ENCODE peak calls at places on chromosomes 4 and X, in seven cellular contexts. One of them, this sample, is unnamed.

GRCh38 chr4:179124957-179125356 is 1682.7 kb upstream of the AGA start:
- DNase-seq in A549: no peak
- DNase-seq in activated T-helper 1 cell treated with Interleukin-2 at 50 U/mL for 16 hours: no peak
- DNase-seq in DMS 273 treated with DMSO at 0.1 percent for 48 hours: no peak
- DNase-seq in HEK293T: no peak
- DNase-seq in Daoy: no peak
- DNase-seq in pulmonary artery endothelial cell: no peak
- DNase-seq in this sample: no peak

GRCh38 chr4:60663769-60664168 is 536.4 kb upstream of the ADGRL3 start:
- DNase-seq in A549: no peak
- DNase-seq in activated T-helper 1 cell treated with Interleukin-2 at 50 U/mL for 16 hours: no peak
- DNase-seq in DMS 273 treated with DMSO at 0.1 percent for 48 hours: no peak
- DNase-seq in HEK293T: no peak
- DNase-seq in Daoy: no peak
- DNase-seq in pulmonary artery endothelial cell: no peak
- DNase-seq in this sample: no peak

GRCh38 chr4:64079316-64079715 is 329.9 kb downstream of the TECRL start:
- DNase-seq in A549: no peak
- DNase-seq in activated T-helper 1 cell treated with Interleukin-2 at 50 U/mL for 16 hours: no peak
- DNase-seq in DMS 273 treated with DMSO at 0.1 percent for 48 hours: no peak
- DNase-seq in HEK293T: no peak
- DNase-seq in Daoy: no peak
- DNase-seq in pulmonary artery endothelial cell: no peak
- DNase-seq in this sample: no peak

GRCh38 chr4:108887034-108887433 is 124.2 kb upstream of the ETNPPL start:
- DNase-seq in A549: no peak
- DNase-seq in activated T-helper 1 cell treated with Interleukin-2 at 50 U/mL for 16 hours: no peak
- DNase-seq in DMS 273 treated with DMSO at 0.1 percent for 48 hours: no peak
- DNase-seq in HEK293T: no peak
- DNase-seq in Daoy: no peak
- DNase-seq in pulmonary artery endothelial cell: no peak
- DNase-seq in this sample: no peak

GRCh38 chr4:73103799-73104503 is 34.4 kb upstream of the COX18 start:
- DNase-seq in A549: no peak
- DNase-seq in activated T-helper 1 cell treated with Interleukin-2 at 50 U/mL for 16 hours: no peak
- DNase-seq in DMS 273 treated with DMSO at 0.1 percent for 48 hours: no peak
- DNase-seq in HEK293T: no peak
- DNase-seq in Daoy: no peak
- DNase-seq in pulmonary artery endothelial cell: no peak
- DNase-seq in this sample: peak; percentile 77

GRCh38 chrX:93875621-93876282 is 201.7 kb downstream of the FAM133A start:
- DNase-seq in A549: no peak
- DNase-seq in activated T-helper 1 cell treated with Interleukin-2 at 50 U/mL for 16 hours: no peak
- DNase-seq in DMS 273 treated with DMSO at 0.1 percent for 48 hours: no peak
- DNase-seq in HEK293T: no peak
- DNase-seq in Daoy: no peak
- DNase-seq in pulmonary artery endothelial cell: no peak
- DNase-seq in this sample: no peak

GRCh38 chr4:123744664-123745290 is 348.2 kb downstream of the SPRY1 start:
- DNase-seq in A549: no peak
- DNase-seq in activated T-helper 1 cell treated with Interleukin-2 at 50 U/mL for 16 hours: no peak
- DNase-seq in DMS 273 treated with DMSO at 0.1 percent for 48 hours: no peak
- DNase-seq in HEK293T: no peak
- DNase-seq in Daoy: no peak
- DNase-seq in pulmonary artery endothelial cell: no peak
- DNase-seq in this sample: no peak

GRCh38 chrX:68443155-68443868 is 10.0 kb upstream of the OPHN1 start:
- DNase-seq in A549: no peak
- DNase-seq in activated T-helper 1 cell treated with Interleukin-2 at 50 U/mL for 16 hours: no peak
- DNase-seq in DMS 273 treated with DMSO at 0.1 percent for 48 hours: no peak
- DNase-seq in HEK293T: no peak
- DNase-seq in Daoy: peak; percentile 38
- DNase-seq in pulmonary artery endothelial cell: no peak
- DNase-seq in this sample: no peak

GRCh38 chrX:4550018-4550417 is 836.6 kb upstream of the PRKX start:
- DNase-seq in A549: no peak
- DNase-seq in activated T-helper 1 cell treated with Interleukin-2 at 50 U/mL for 16 hours: no peak
- DNase-seq in DMS 273 treated with DMSO at 0.1 percent for 48 hours: no peak
- DNase-seq in HEK293T: peak; percentile 5
- DNase-seq in Daoy: no peak
- DNase-seq in pulmonary artery endothelial cell: no peak
- DNase-seq in this sample: no peak

GRCh38 chrX:95218964-95219363 is 1465.7 kb upstream of the DIAPH2 start:
- DNase-seq in A549: no peak
- DNase-seq in activated T-helper 1 cell treated with Interleukin-2 at 50 U/mL for 16 hours: no peak
- DNase-seq in DMS 273 treated with DMSO at 0.1 percent for 48 hours: no peak
- DNase-seq in HEK293T: no peak
- DNase-seq in Daoy: no peak
- DNase-seq in pulmonary artery endothelial cell: no peak
- DNase-seq in this sample: no peak

GRCh38 chrX:71609095-71609750 is 9.1 kb downstream of the CXCR3 start:
- DNase-seq in A549: no peak
- DNase-seq in activated T-helper 1 cell treated with Interleukin-2 at 50 U/mL for 16 hours: no peak
- DNase-seq in DMS 273 treated with DMSO at 0.1 percent for 48 hours: no peak
- DNase-seq in HEK293T: no peak
- DNase-seq in Daoy: no peak
- DNase-seq in pulmonary artery endothelial cell: no peak
- DNase-seq in this sample: no peak

GRCh38 chr4:70715097-70715496 is 6.7 kb upstream of the RUFY3 start:
- DNase-seq in A549: no peak
- DNase-seq in activated T-helper 1 cell treated with Interleukin-2 at 50 U/mL for 16 hours: no peak
- DNase-seq in DMS 273 treated with DMSO at 0.1 percent for 48 hours: no peak
- DNase-seq in HEK293T: no peak
- DNase-seq in Daoy: peak; percentile 19
- DNase-seq in pulmonary artery endothelial cell: no peak
- DNase-seq in this sample: no peak

GRCh38 chrX:139905041-139905440 is 27.8 kb downstream of the ATP11C start:
- DNase-seq in A549: no peak
- DNase-seq in activated T-helper 1 cell treated with Interleukin-2 at 50 U/mL for 16 hours: no peak
- DNase-seq in DMS 273 treated with DMSO at 0.1 percent for 48 hours: no peak
- DNase-seq in HEK293T: no peak
- DNase-seq in Daoy: no peak
- DNase-seq in pulmonary artery endothelial cell: no peak
- DNase-seq in this sample: no peak

GRCh38 chrX:15874672-15875071 is 20.1 kb upstream of the AP1S2 start:
- DNase-seq in A549: no peak
- DNase-seq in activated T-helper 1 cell treated with Interleukin-2 at 50 U/mL for 16 hours: no peak
- DNase-seq in DMS 273 treated with DMSO at 0.1 percent for 48 hours: no peak
- DNase-seq in HEK293T: no peak
- DNase-seq in Daoy: no peak
- DNase-seq in pulmonary artery endothelial cell: no peak
- DNase-seq in this sample: no peak

GRCh38 chrX:16897445-16897844 is 27.3 kb upstream of the RBBP7 start:
- DNase-seq in A549: no peak
- DNase-seq in activated T-helper 1 cell treated with Interleukin-2 at 50 U/mL for 16 hours: no peak
- DNase-seq in DMS 273 treated with DMSO at 0.1 percent for 48 hours: no peak
- DNase-seq in HEK293T: no peak
- DNase-seq in Daoy: no peak
- DNase-seq in pulmonary artery endothelial cell: no peak
- DNase-seq in this sample: no peak

GRCh38 chr4:105637409-105638258 is 70.9 kb downstream of the INTS12 start:
- DNase-seq in A549: no peak
- DNase-seq in activated T-helper 1 cell treated with Interleukin-2 at 50 U/mL for 16 hours: no peak
- DNase-seq in DMS 273 treated with DMSO at 0.1 percent for 48 hours: peak; percentile 38
- DNase-seq in HEK293T: peak; percentile 20
- DNase-seq in Daoy: peak; percentile 11
- DNase-seq in pulmonary artery endothelial cell: no peak
- DNase-seq in this sample: no peak

GRCh38 chr4:61921890-61922289 is 721.8 kb downstream of the ADGRL3 start:
- DNase-seq in A549: no peak
- DNase-seq in activated T-helper 1 cell treated with Interleukin-2 at 50 U/mL for 16 hours: no peak
- DNase-seq in DMS 273 treated with DMSO at 0.1 percent for 48 hours: no peak
- DNase-seq in HEK293T: no peak
- DNase-seq in Daoy: no peak
- DNase-seq in pulmonary artery endothelial cell: no peak
- DNase-seq in this sample: no peak

GRCh38 chrX:136725446-136726104 is 55.2 kb downstream of the ARHGEF6 start:
- DNase-seq in A549: no peak
- DNase-seq in activated T-helper 1 cell treated with Interleukin-2 at 50 U/mL for 16 hours: no peak
- DNase-seq in DMS 273 treated with DMSO at 0.1 percent for 48 hours: no peak
- DNase-seq in HEK293T: no peak
- DNase-seq in Daoy: peak; percentile 14
- DNase-seq in pulmonary artery endothelial cell: no peak
- DNase-seq in this sample: no peak